ENCODE peak calls at places on chromosomes 13 and 19, in eight cellular contexts. E is CD4-positive, CD25-positive, alpha-beta regulatory T cell; L is uterus; I is AG04450; J is WERI-Rb-1; S is cardiac muscle cell; M is endothelial cell of umbilical vein; F is aorta. W is an unnamed sample. For H3K9me3, the result is how much of the 10 kb centered on the place peaks cover.

GRCh38 chr19:46785054-46785979 is 3.1 kb downstream of the SLC1A5 start:
- DNase-seq in J (no peak), M (no peak), S (peak), I (no peak), F (no peak), L (no peak), E (no peak), W (no peak)

GRCh38 chr13:31119966-31120733 is 41.6 kb downstream of the HSPH1 start:
- DNase-seq in E (no peak), F (no peak), L (no peak), M (no peak), J (no peak), S (peak), I (no peak), W (no peak)

GRCh38 chr19:45187421-45188100 is 9.0 kb downstream of the BLOC1S3 start:
- DNase-seq in J (no peak), L (no peak), F (no peak), E (no peak), M (no peak), I (no peak), S (no peak), W (no peak)

GRCh38 chr19:47839913-47840312 is 18.2 kb downstream of the CRX start:
- DNase-seq in S (peak), I (no peak), M (no peak), L (no peak), J (peak), F (no peak), E (no peak), W (no peak)

GRCh38 chr19:28293685-28294084 is 919.3 kb downstream of the UQCRFS1 start:
- DNase-seq in M (no peak), I (no peak), E (no peak), F (no peak), J (no peak), L (no peak), S (no peak), W (no peak)

GRCh38 chr19:33293255-33294057 is 8.9 kb downstream of the CEBPA start:
- DNase-seq in J (peak), S (peak), M (no peak), I (peak), L (peak), E (no peak), F (peak), W (no peak)

GRCh38 chr13:107250626-107251025 is 682.7 kb upstream of the ARGLU1 start:
- DNase-seq in L (no peak), J (no peak), E (no peak), F (no peak), I (no peak), M (peak), S (no peak), W (no peak)

GRCh38 chr19:18262917-18263316 is 11.3 kb downstream of the IQCN start:
- DNase-seq in M (no peak), S (peak), I (no peak), E (no peak), F (no peak), L (no peak), J (no peak), W (no peak)

GRCh38 chr13:38590796-38591507 is 95.9 kb upstream of the FREM2 start:
- DNase-seq in M (no peak), S (no peak), J (no peak), E (no peak), L (no peak), I (no peak), F (no peak), W (no peak)

GRCh38 chr19:10009269-10009665 is 1.0 kb downstream of the COL5A3 start:
- DNase-seq in L (peak), I (peak), S (peak), E (peak), F (peak), J (no peak), M (peak), W (peak)

GRCh38 chr13:42283574-42283973 is 11.6 kb downstream of the AKAP11 start:
- DNase-seq in F (no peak), S (no peak), E (no peak), I (no peak), L (no peak), M (peak), J (no peak), W (no peak)

GRCh38 chr19:494171-495046 is 1.9 kb upstream of the MADCAM1 start:
- DNase-seq in F (no peak), L (no peak), M (no peak), I (no peak), S (no peak), E (no peak), J (no peak), W (no peak)

GRCh38 chr19:403221-404036 is 5.5 kb downstream of the C2CD4C start:
- DNase-seq in M (no peak), J (no peak), S (no peak), I (no peak), L (peak), F (peak), E (no peak), W (no peak)

GRCh38 chr13:109665781-109666249 is 120.6 kb downstream of the IRS2 start:
- DNase-seq in M (no peak), I (no peak), J (no peak), S (no peak), L (no peak), F (no peak), E (no peak), W (no peak)

GRCh38 chr19:1251233-1251502 is 2.8 kb downstream of the MIDN start:
- DNase-seq in S (peak), I (no peak), J (peak), F (peak), M (peak), L (peak), E (no peak), W (peak)

GRCh38 chr19:17311455-17312248 is 2.3 kb downstream of the DDA1 start:
- DNase-seq in J (no peak), M (no peak), S (peak), E (no peak), L (no peak), I (no peak), F (no peak), W (no peak)

DNA sequence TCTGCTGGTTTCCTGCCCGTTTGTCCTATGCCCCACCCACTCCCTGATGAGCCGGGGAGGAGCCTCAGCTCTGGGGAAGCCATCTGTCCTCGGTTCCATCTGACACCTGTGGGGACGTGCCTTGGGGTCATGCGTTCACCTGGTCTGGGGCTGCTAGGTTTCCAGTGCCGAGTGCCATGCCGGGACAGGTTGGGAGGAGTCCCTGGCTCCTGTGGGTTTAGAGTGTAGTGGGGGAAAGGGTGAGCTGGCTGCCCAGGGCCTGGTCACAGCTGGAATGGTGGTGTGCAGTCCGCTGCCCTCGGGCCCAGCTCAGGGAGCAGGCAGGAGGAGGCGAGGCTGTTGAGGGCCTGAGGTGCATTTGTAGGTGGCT is 2.5 kb downstream of the KDM4B start:
- DNase-seq in E (no peak), M (no peak), S (peak), I (no peak), J (peak), F (peak), L (no peak), W (peak)
- H3K4me3 ChIP-seq in E (peak), M (no peak), S (peak), I (peak), J (peak), F (no peak), L (peak), W (peak)

GRCh38 chr13:27744861-27745260 is 47.4 kb upstream of the GSX1 start:
- DNase-seq in F (no peak), S (no peak), E (no peak), I (no peak), L (no peak), J (no peak), M (no peak), W (no peak)
- H3K27ac ChIP-seq in F (no peak), S (no peak), E (no peak), I (no peak), L (no peak), J (no peak), M (no peak), W (no peak)

DNA sequence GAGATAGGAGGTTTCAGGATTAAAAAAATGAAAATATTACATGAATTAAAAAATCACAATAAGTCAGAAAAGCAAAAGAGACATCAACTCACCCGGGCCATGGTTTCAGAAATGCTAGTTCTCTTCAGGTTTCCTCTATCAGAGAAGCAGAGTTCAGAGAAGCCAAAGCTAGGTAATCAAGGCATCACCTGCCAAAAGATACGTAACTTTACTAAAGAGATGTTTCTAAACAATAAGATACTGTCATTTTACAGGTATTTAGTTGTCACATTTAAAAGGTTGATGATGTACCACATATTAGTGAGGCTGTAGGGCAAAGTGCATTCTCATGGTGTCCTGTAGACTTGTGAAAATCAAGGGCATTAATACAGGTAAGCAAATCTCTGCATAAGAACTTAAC is 51.2 kb downstream of the ZNF45 start:
- DNase-seq in E (no peak), J (no peak), F (no peak), L (no peak), I (no peak), S (no peak), M (no peak), W (no peak)
- H3K9me3 ChIP-seq in E (half or more), J (under half), F (under half), L (half or more), I (under half), S (under half), M (under half), W (under half)

DNA sequence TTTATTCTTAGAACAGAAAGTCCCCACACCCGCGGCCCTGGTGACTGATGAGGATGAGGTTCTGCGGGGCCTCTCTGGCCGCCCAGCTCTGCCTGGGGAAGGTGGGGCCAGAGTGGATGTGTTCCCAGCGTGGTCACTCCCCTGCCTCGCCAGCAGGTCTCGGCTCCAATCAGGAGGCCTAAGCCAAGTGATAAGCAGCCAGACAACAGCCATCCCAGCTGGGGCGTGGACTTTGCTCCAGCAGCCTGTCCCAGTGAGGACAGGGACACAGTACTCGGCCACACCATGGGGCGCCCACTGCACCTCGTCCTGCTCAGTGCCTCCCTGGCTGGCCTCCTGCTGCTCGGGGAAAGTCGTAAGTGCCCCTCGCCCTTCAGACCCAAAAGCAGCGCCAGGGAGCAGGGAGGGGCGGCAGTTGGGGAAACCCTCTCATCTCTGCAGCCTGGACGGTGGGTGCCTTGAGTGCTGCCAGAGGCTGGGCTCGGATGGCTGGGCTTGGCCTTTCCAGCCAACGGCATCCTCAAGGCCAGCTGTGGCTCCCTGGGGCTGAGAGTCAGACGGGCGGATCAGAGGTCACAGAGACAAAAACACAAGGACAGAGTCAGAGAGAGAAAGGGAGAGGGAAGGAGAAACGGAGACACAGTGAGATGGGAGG is at the start of gene F10:
- DNase-seq in S (peak), F (peak), E (no peak), I (peak), L (peak), J (peak), M (no peak), W (peak)
- H3K4me3 ChIP-seq in S (no peak), F (no peak), E (no peak), I (peak), L (peak), J (peak), M (no peak), W (peak)

GRCh38 chr19:38519168-38519567 is 85.7 kb downstream of the RYR1 start:
- DNase-seq in L (no peak), M (no peak), I (no peak), F (no peak), S (no peak), E (no peak), J (no peak), W (no peak)
- H3K27ac ChIP-seq in L (no peak), M (no peak), I (no peak), F (no peak), S (no peak), E (no peak), J (no peak), W (no peak)

DNA sequence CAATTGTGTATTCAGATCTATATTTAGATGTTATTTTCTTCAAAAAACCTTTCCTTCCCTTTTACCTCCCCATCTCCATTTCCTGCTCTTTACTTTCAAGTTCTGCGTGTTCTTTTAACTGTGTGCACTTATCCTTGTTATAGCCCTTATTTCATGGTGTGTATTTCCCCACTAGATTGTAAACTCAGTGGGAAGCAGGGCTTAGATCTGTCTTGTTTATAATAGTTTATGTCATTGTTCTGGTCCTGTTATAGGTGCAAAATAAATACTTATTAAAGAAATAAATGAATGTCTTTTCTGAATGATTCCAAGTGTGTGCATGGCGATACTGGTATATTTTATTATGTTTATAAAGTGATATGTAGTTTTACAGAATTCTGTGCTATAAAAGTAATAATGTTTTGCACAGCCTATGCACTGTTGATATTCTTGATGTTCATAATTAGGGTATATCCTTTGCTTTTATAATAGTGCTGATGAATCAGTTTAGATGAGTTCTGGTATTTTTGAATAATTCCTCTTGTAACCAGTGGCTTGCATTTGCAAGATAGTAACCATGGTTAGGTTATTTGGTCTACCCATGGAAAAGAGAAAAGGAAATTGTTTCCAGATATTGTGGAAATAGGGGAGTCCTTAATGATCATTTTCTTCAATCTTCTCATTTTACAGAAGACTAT is 12.1 kb downstream of the NDFIP2 start:
- DNase-seq in J (no peak), S (no peak), F (no peak), I (no peak), E (no peak), L (no peak), M (no peak), W (no peak)
- H3K9me3 ChIP-seq in J (under half), S (under half), F (under half), I (under half), E (under half), L (under half), M (under half), W (under half)

DNA sequence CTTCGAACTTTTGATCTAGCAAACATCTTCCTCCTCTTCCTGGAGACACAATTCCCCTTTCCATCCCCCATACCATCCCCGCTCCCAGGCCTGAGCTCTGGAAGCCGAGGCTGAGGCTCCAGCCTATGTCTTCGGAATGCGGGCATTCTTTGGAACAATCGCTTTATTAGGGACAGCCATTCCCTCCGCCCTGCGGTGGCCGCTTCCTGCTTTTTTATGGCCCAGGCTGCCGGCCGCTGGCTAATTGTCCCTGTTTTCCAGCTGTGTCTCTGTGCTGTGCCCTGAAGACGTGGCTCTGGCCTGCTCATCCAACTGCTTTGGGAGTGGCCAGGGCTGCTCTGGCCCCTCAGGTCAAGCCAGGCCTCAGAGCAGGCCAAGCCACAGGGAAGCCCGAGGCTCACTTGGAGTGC is 2.1 kb upstream of the CDX2 start:
- DNase-seq in F (no peak), I (no peak), S (no peak), M (no peak), J (no peak), L (no peak), E (no peak), W (no peak)
- H3K4me3 ChIP-seq in F (no peak), I (no peak), S (no peak), M (no peak), J (no peak), L (no peak), E (no peak), W (no peak)

GRCh38 chr13:52156724-52157251 is 2.6 kb downstream of the NEK3 start:
- DNase-seq in F (no peak), S (peak), L (no peak), E (no peak), M (peak), I (no peak), J (no peak), W (no peak)

GRCh38 chr13:52161193-52161646 is 1.8 kb upstream of the NEK3 start:
- DNase-seq in J (no peak), L (no peak), I (no peak), S (no peak), F (no peak), E (no peak), M (peak), W (no peak)

GRCh38 chr13:52160053-52160452 is 656 bp upstream of the NEK3 start:
- DNase-seq in I (no peak), L (no peak), S (no peak), M (no peak), F (no peak), J (no peak), E (no peak), W (no peak)

GRCh38 chr13:52158629-52159158 is 703 bp downstream of the NEK3 start:
- DNase-seq in F (no peak), E (no peak), L (peak), J (peak), I (no peak), M (peak), S (peak), W (peak)

DNA sequence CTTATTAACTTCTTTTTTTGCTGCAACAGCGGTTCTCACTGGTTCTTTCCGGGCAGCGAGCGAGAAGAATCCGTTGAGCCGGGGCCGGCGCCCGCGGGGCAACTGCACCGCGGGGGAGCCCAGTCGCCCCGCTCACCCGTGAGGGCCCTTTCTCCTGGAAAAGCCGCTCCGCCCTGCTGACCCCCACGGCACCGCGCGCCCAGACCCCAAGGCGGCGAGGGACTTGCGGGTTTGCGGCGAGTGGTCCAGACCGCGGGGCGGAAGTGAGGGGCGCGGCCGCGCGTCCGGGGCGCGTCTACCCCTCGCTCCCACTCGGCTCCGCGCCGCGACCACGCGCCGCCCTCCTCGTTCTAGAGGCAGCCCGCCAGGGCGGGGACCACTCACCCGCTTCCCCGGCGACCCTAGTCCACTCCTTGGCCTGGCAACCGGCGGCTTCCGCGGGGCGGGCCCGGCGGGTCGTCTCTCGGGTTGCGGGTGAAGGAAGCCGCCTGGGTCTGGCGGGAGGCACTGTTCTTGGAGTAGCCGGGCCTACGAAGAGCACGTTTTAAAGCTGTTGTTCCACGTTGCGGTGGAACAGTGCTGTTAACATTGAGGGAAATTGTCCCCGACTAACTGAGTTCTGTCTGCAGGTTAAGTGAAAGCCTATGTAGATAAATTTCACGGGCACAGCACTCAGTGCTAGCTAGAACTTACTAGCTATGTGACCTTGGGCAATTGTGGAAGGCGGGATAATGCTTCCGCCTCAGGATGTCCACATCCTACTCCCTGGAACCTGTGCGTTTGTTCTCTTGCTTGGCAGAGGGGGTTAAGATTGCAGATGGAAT is at the start of gene NEK3:
- DNase-seq in M (peak), I (peak), S (peak), J (peak), L (peak), F (peak), E (peak), W (peak)
- H3K27ac ChIP-seq in M (peak), I (peak), S (no peak), J (peak), L (peak), F (peak), E (peak), W (peak)

W was measured in ovary.